ENCODE peak calls at places on chromosome 11, in five cellular contexts. One of them, this sample, is unnamed. For H3K4me1, the result is how much of the 10 kb centered on the place peaks cover.

GRCh38 chr11:126163074-126163700 is 48.3 kb downstream of the RPUSD4 start:
- DNase-seq in MM.1S: no peak
- DNase-seq in HCT116: no peak
- DNase-seq in neural progenitor cell: peak
- DNase-seq in PC-3: peak
- DNase-seq in this sample: peak

GRCh38 chr11:11476499-11476898 is 123.4 kb upstream of the CSNK2A3 start:
- DNase-seq in neural progenitor cell: no peak
- DNase-seq in MM.1S: no peak
- DNase-seq in PC-3: no peak
- DNase-seq in HCT116: no peak
- DNase-seq in this sample: no peak

GRCh38 chr11:35111171-35112055 is 27.6 kb upstream of the CD44 start:
- DNase-seq in neural progenitor cell: no peak
- DNase-seq in HCT116: no peak
- DNase-seq in MM.1S: no peak
- DNase-seq in PC-3: peak
- DNase-seq in this sample: peak

GRCh38 chr11:128365044-128365443 is 222.3 kb downstream of the ETS1 start:
- DNase-seq in neural progenitor cell: peak
- DNase-seq in PC-3: peak
- DNase-seq in HCT116: no peak
- DNase-seq in MM.1S: peak
- DNase-seq in this sample: peak

GRCh38 chr11:112564228-112564955 is 303.7 kb upstream of the PLET1 start:
- DNase-seq in MM.1S: no peak
- DNase-seq in PC-3: peak
- DNase-seq in HCT116: no peak
- DNase-seq in neural progenitor cell: no peak
- DNase-seq in this sample: peak

GRCh38 chr11:26231252-26231661 is 100.7 kb upstream of the ANO3 start:
- DNase-seq in neural progenitor cell: no peak
- DNase-seq in PC-3: peak
- DNase-seq in MM.1S: no peak
- DNase-seq in HCT116: no peak
- DNase-seq in this sample: peak

GRCh38 chr11:119797137-119797611 is 68.2 kb upstream of the NECTIN1 start:
- DNase-seq in HCT116: no peak
- DNase-seq in neural progenitor cell: peak
- DNase-seq in PC-3: no peak
- DNase-seq in MM.1S: no peak
- DNase-seq in this sample: no peak

GRCh38 chr11:73538381-73538872 is 59.5 kb downstream of the FAM168A start:
- DNase-seq in MM.1S: peak
- DNase-seq in neural progenitor cell: peak
- DNase-seq in HCT116: no peak
- DNase-seq in PC-3: no peak
- DNase-seq in this sample: peak

GRCh38 chr11:65100674-65101350 is 4.8 kb downstream of the VPS51 start:
- DNase-seq in HCT116: no peak
- DNase-seq in MM.1S: no peak
- DNase-seq in neural progenitor cell: no peak
- DNase-seq in PC-3: no peak
- DNase-seq in this sample: no peak

GRCh38 chr11:6705905-6706535 is 22.9 kb upstream of the MRPL17 start:
- DNase-seq in HCT116: no peak
- DNase-seq in PC-3: peak
- DNase-seq in neural progenitor cell: peak
- DNase-seq in MM.1S: peak
- DNase-seq in this sample: peak

GRCh38 chr11:124644426-124645280 is 22.0 kb downstream of the TBRG1 start:
- DNase-seq in HCT116: peak
- DNase-seq in neural progenitor cell: peak
- DNase-seq in PC-3: peak
- DNase-seq in MM.1S: peak
- DNase-seq in this sample: peak

GRCh38 chr11:47464479-47464878 is 15.5 kb upstream of the RAPSN start:
- DNase-seq in neural progenitor cell: peak
- DNase-seq in MM.1S: no peak
- DNase-seq in PC-3: no peak
- DNase-seq in HCT116: no peak
- DNase-seq in this sample: peak

GRCh38 chr11:47460571-47461235 is 11.8 kb upstream of the RAPSN start:
- DNase-seq in MM.1S: no peak
- DNase-seq in HCT116: no peak
- DNase-seq in neural progenitor cell: no peak
- DNase-seq in PC-3: no peak
- DNase-seq in this sample: peak

GRCh38 chr11:47466201-47466600 is 17.3 kb upstream of the RAPSN start:
- DNase-seq in HCT116: no peak
- DNase-seq in MM.1S: no peak
- DNase-seq in PC-3: no peak
- DNase-seq in neural progenitor cell: no peak
- DNase-seq in this sample: peak

GRCh38 chr11:47466701-47467250 is 17.8 kb upstream of the RAPSN start:
- DNase-seq in PC-3: no peak
- DNase-seq in HCT116: no peak
- DNase-seq in MM.1S: no peak
- DNase-seq in neural progenitor cell: peak
- DNase-seq in this sample: peak

GRCh38 chr11:47461876-47462275 is 12.9 kb upstream of the RAPSN start:
- DNase-seq in PC-3: no peak
- DNase-seq in HCT116: no peak
- DNase-seq in neural progenitor cell: no peak
- DNase-seq in MM.1S: no peak
- DNase-seq in this sample: no peak
- H3K4me1 ChIP-seq in PC-3: under half
- H3K4me1 ChIP-seq in HCT116: under half
- H3K4me1 ChIP-seq in neural progenitor cell: under half
- H3K4me1 ChIP-seq in MM.1S: under half
- H3K4me1 ChIP-seq in this sample: under half

GRCh38 chr11:111372538-111372937 is 6.5 kb downstream of the POU2AF1 start:
- DNase-seq in HCT116: no peak
- DNase-seq in MM.1S: no peak
- DNase-seq in neural progenitor cell: no peak
- DNase-seq in PC-3: no peak
- DNase-seq in this sample: no peak

GRCh38 chr11:111373590-111373989 is 5.5 kb downstream of the POU2AF1 start:
- DNase-seq in PC-3: no peak
- DNase-seq in neural progenitor cell: no peak
- DNase-seq in MM.1S: peak
- DNase-seq in HCT116: no peak
- DNase-seq in this sample: no peak

GRCh38 chr11:111368285-111368560 is 10.9 kb downstream of the POU2AF1 start:
- DNase-seq in neural progenitor cell: no peak
- DNase-seq in HCT116: no peak
- DNase-seq in PC-3: no peak
- DNase-seq in MM.1S: no peak
- DNase-seq in this sample: no peak

GRCh38 chr11:111370270-111370901 is 8.7 kb downstream of the POU2AF1 start:
- DNase-seq in HCT116: no peak
- DNase-seq in neural progenitor cell: no peak
- DNase-seq in MM.1S: no peak
- DNase-seq in PC-3: no peak
- DNase-seq in this sample: no peak

GRCh38 chr11:111370902-111371578 is 8.0 kb downstream of the POU2AF1 start:
- DNase-seq in MM.1S: peak
- DNase-seq in HCT116: no peak
- DNase-seq in PC-3: no peak
- DNase-seq in neural progenitor cell: no peak
- DNase-seq in this sample: no peak
- H3K9ac ChIP-seq in MM.1S: peak
- H3K9ac ChIP-seq in HCT116: no peak
- H3K9ac ChIP-seq in PC-3: no peak
- H3K9ac ChIP-seq in neural progenitor cell: no peak
- H3K9ac ChIP-seq in this sample: no peak

GRCh38 chr11:44978279-44978960 is 27.7 kb upstream of the TP53I11 start:
- DNase-seq in HCT116: no peak
- DNase-seq in MM.1S: no peak
- DNase-seq in PC-3: no peak
- DNase-seq in neural progenitor cell: no peak
- DNase-seq in this sample: no peak

GRCh38 chr11:44978961-44979331 is 28.3 kb upstream of the TP53I11 start:
- DNase-seq in HCT116: no peak
- DNase-seq in PC-3: peak
- DNase-seq in MM.1S: no peak
- DNase-seq in neural progenitor cell: no peak
- DNase-seq in this sample: no peak

GRCh38 chr11:44977493-44977984 is 26.9 kb upstream of the TP53I11 start:
- DNase-seq in HCT116: no peak
- DNase-seq in neural progenitor cell: peak
- DNase-seq in PC-3: peak
- DNase-seq in MM.1S: no peak
- DNase-seq in this sample: no peak

GRCh38 chr11:44980533-44981427 is 30.1 kb upstream of the TP53I11 start:
- DNase-seq in HCT116: no peak
- DNase-seq in neural progenitor cell: no peak
- DNase-seq in MM.1S: no peak
- DNase-seq in PC-3: no peak
- DNase-seq in this sample: no peak

GRCh38 chr11:44979536-44980399 is 29.1 kb upstream of the TP53I11 start:
- DNase-seq in HCT116: peak
- DNase-seq in MM.1S: no peak
- DNase-seq in PC-3: peak
- DNase-seq in neural progenitor cell: peak
- DNase-seq in this sample: no peak
- TF ChIP-seq EZH2phosphoT487 in HCT116: no peak
- TF ChIP-seq EZH2phosphoT487 in MM.1S: no peak
- TF ChIP-seq EZH2phosphoT487 in PC-3: no peak
- TF ChIP-seq EZH2phosphoT487 in neural progenitor cell: no peak
- TF ChIP-seq EZH2phosphoT487 in this sample: no peak

GRCh38 chr11:69639843-69640242 is 1.1 kb upstream of the CCND1 start:
- DNase-seq in neural progenitor cell: no peak
- DNase-seq in PC-3: no peak
- DNase-seq in MM.1S: no peak
- DNase-seq in HCT116: no peak
- DNase-seq in this sample: no peak
- H3K4me1 ChIP-seq in neural progenitor cell: under half
- H3K4me1 ChIP-seq in PC-3: under half
- H3K4me1 ChIP-seq in MM.1S: under half
- H3K4me1 ChIP-seq in HCT116: half or more
- H3K4me1 ChIP-seq in this sample: under half

DNA sequence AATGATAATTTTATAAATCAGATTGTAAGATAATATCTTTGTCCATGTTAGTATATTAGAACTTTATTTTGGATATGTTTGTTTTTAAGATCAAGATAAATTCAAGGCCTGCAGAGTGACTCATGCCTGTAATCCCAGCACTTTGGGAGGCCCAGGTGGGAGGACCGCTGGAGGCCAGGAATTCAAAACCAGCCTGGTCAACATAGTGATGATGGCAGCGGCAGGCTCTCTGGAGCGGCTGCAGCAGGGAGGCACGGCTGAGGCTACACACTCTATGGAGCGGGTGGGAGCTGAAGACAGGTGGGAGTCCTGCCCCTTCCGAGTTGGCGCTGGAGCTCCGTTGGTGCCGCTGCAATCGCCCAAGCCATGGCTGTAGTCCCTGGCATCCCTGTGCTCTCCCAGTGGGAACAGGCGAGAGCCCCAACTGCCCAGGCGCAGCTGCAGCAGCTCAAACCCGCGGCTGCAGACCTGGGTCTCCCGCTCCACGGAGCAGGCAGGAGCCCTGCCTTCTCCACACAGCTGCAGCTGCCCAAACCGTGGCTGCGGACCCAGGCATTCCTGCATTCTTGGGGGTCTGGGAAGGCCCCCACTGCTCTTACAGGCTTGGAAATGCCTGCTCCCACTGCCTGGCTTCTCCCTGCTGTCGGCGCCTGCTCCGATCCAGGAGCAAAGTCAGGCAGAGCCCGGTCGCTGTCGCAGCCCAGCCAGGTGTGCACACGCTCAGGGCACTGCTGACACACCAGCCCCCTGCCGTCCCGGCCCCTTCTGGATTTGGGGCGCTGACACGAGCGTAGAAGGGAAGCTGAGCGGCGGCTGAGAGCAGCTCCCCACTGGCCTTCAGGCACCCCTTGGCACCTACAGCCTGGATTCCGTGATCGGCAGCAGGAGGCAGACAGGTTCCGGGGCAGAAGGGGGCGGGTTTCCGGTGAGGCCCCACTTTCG is 16.7 kb downstream of the C11orf54 start:
- DNase-seq in neural progenitor cell: no peak
- DNase-seq in HCT116: no peak
- DNase-seq in MM.1S: no peak
- DNase-seq in PC-3: no peak
- DNase-seq in this sample: no peak
- H3K9ac ChIP-seq in neural progenitor cell: no peak
- H3K9ac ChIP-seq in HCT116: no peak
- H3K9ac ChIP-seq in MM.1S: no peak
- H3K9ac ChIP-seq in PC-3: no peak
- H3K9ac ChIP-seq in this sample: no peak